ENCODE peak calls at places on chromosomes 16 and 17, in five cellular contexts. One of them, this sample, is unnamed.

GRCh38 chr16:4780235-4780634 is 7.9 kb downstream of the SEPTIN12 start:
- DNase-seq in foreskin keratinocyte: no peak
- DNase-seq in fibroblast of the aortic adventitia: no peak
- DNase-seq in type B pancreatic cell: no peak
- DNase-seq in nephron progenitor cell: no peak
- DNase-seq in this sample: no peak

GRCh38 chr17:3535253-3535995 is 22.2 kb downstream of the TRPV3 start:
- DNase-seq in foreskin keratinocyte: peak
- DNase-seq in fibroblast of the aortic adventitia: peak
- DNase-seq in type B pancreatic cell: no peak
- DNase-seq in nephron progenitor cell: peak
- DNase-seq in this sample: peak

GRCh38 chr16:50666658-50667496 is 14.2 kb downstream of the SNX20 start:
- DNase-seq in foreskin keratinocyte: no peak
- DNase-seq in fibroblast of the aortic adventitia: no peak
- DNase-seq in type B pancreatic cell: no peak
- DNase-seq in nephron progenitor cell: no peak
- DNase-seq in this sample: no peak

GRCh38 chr16:87499189-87499486 is 6.3 kb upstream of the ZCCHC14 start:
- DNase-seq in foreskin keratinocyte: peak
- DNase-seq in fibroblast of the aortic adventitia: peak
- DNase-seq in type B pancreatic cell: no peak
- DNase-seq in nephron progenitor cell: no peak
- DNase-seq in this sample: no peak

GRCh38 chr17:47251421-47251940 is 2.1 kb upstream of the ITGB3 start:
- DNase-seq in foreskin keratinocyte: no peak
- DNase-seq in fibroblast of the aortic adventitia: no peak
- DNase-seq in type B pancreatic cell: no peak
- DNase-seq in nephron progenitor cell: no peak
- DNase-seq in this sample: no peak

GRCh38 chr16:86625821-86626220 is 47.5 kb downstream of the FOXL1 start:
- DNase-seq in foreskin keratinocyte: no peak
- DNase-seq in fibroblast of the aortic adventitia: no peak
- DNase-seq in type B pancreatic cell: no peak
- DNase-seq in nephron progenitor cell: no peak
- DNase-seq in this sample: no peak

GRCh38 chr16:87044031-87044380 is 273.2 kb downstream of the C16orf95 start:
- DNase-seq in foreskin keratinocyte: no peak
- DNase-seq in fibroblast of the aortic adventitia: no peak
- DNase-seq in type B pancreatic cell: no peak
- DNase-seq in nephron progenitor cell: no peak
- DNase-seq in this sample: no peak

GRCh38 chr16:25012525-25012991 is 2.6 kb downstream of the ARHGAP17 start:
- DNase-seq in foreskin keratinocyte: peak
- DNase-seq in fibroblast of the aortic adventitia: peak
- DNase-seq in type B pancreatic cell: no peak
- DNase-seq in nephron progenitor cell: no peak
- DNase-seq in this sample: no peak

GRCh38 chr16:48864055-48864454 is 254.1 kb upstream of the N4BP1 start:
- DNase-seq in foreskin keratinocyte: no peak
- DNase-seq in fibroblast of the aortic adventitia: no peak
- DNase-seq in type B pancreatic cell: no peak
- DNase-seq in nephron progenitor cell: no peak
- DNase-seq in this sample: no peak

GRCh38 chr17:81481011-81481799 is 31.4 kb downstream of the ACTG1 start:
- DNase-seq in foreskin keratinocyte: no peak
- DNase-seq in fibroblast of the aortic adventitia: peak
- DNase-seq in type B pancreatic cell: no peak
- DNase-seq in nephron progenitor cell: peak
- DNase-seq in this sample: peak

GRCh38 chr17:79557724-79558572 is 52.9 kb downstream of the RBFOX3 start:
- DNase-seq in foreskin keratinocyte: no peak
- DNase-seq in fibroblast of the aortic adventitia: no peak
- DNase-seq in type B pancreatic cell: no peak
- DNase-seq in nephron progenitor cell: no peak
- DNase-seq in this sample: no peak

GRCh38 chr16:73878616-73879015 is 418.0 kb upstream of the PSMD7 start:
- DNase-seq in foreskin keratinocyte: peak
- DNase-seq in fibroblast of the aortic adventitia: peak
- DNase-seq in type B pancreatic cell: no peak
- DNase-seq in nephron progenitor cell: peak
- DNase-seq in this sample: no peak

GRCh38 chr17:75344664-75345063 is 55.4 kb upstream of the SLC25A19 start:
- DNase-seq in foreskin keratinocyte: no peak
- DNase-seq in fibroblast of the aortic adventitia: no peak
- DNase-seq in type B pancreatic cell: no peak
- DNase-seq in nephron progenitor cell: no peak
- DNase-seq in this sample: no peak

GRCh38 chr16:87794485-87795078 is 28.8 kb upstream of the KLHDC4 start:
- DNase-seq in foreskin keratinocyte: no peak
- DNase-seq in fibroblast of the aortic adventitia: no peak
- DNase-seq in type B pancreatic cell: no peak
- DNase-seq in nephron progenitor cell: no peak
- DNase-seq in this sample: no peak

GRCh38 chr16:70163596-70163995 is 10.0 kb upstream of the CLEC18C start:
- DNase-seq in foreskin keratinocyte: no peak
- DNase-seq in fibroblast of the aortic adventitia: no peak
- DNase-seq in type B pancreatic cell: peak
- DNase-seq in nephron progenitor cell: no peak
- DNase-seq in this sample: no peak

GRCh38 chr17:55430531-55431228 is 9.0 kb upstream of the MMD start:
- DNase-seq in foreskin keratinocyte: no peak
- DNase-seq in fibroblast of the aortic adventitia: no peak
- DNase-seq in type B pancreatic cell: no peak
- DNase-seq in nephron progenitor cell: no peak
- DNase-seq in this sample: no peak

GRCh38 chr16:87602005-87602790 is at the start of gene JPH3:
- DNase-seq in foreskin keratinocyte: no peak
- DNase-seq in fibroblast of the aortic adventitia: no peak
- DNase-seq in type B pancreatic cell: no peak
- DNase-seq in nephron progenitor cell: peak
- DNase-seq in this sample: no peak

GRCh38 chr17:1379930-1380313 is 20.1 kb downstream of the YWHAE start:
- DNase-seq in foreskin keratinocyte: no peak
- DNase-seq in fibroblast of the aortic adventitia: no peak
- DNase-seq in type B pancreatic cell: no peak
- DNase-seq in nephron progenitor cell: no peak
- DNase-seq in this sample: no peak

GRCh38 chr17:57257213-57257873 is 1.0 kb downstream of the MSI2 start:
- DNase-seq in foreskin keratinocyte: peak
- DNase-seq in fibroblast of the aortic adventitia: no peak
- DNase-seq in type B pancreatic cell: no peak
- DNase-seq in nephron progenitor cell: no peak
- DNase-seq in this sample: no peak

GRCh38 chr16:2156025-2156848 is 655 bp downstream of the TRAF7 start:
- DNase-seq in foreskin keratinocyte: peak
- DNase-seq in fibroblast of the aortic adventitia: peak
- DNase-seq in type B pancreatic cell: no peak
- DNase-seq in nephron progenitor cell: peak
- DNase-seq in this sample: no peak

GRCh38 chr16:9053006-9053601 is 38.3 kb upstream of the HAPSTR1 start:
- DNase-seq in foreskin keratinocyte: peak
- DNase-seq in fibroblast of the aortic adventitia: peak
- DNase-seq in type B pancreatic cell: peak
- DNase-seq in nephron progenitor cell: peak
- DNase-seq in this sample: peak

GRCh38 chr17:75808905-75809621 is 24.5 kb downstream of the UNK start:
- DNase-seq in foreskin keratinocyte: peak
- DNase-seq in fibroblast of the aortic adventitia: peak
- DNase-seq in type B pancreatic cell: no peak
- DNase-seq in nephron progenitor cell: no peak
- DNase-seq in this sample: no peak

GRCh38 chr17:42679001-42679491 is 2.3 kb upstream of the PLEKHH3 start:
- DNase-seq in foreskin keratinocyte: peak
- DNase-seq in fibroblast of the aortic adventitia: peak
- DNase-seq in type B pancreatic cell: no peak
- DNase-seq in nephron progenitor cell: no peak
- DNase-seq in this sample: no peak

DNA sequence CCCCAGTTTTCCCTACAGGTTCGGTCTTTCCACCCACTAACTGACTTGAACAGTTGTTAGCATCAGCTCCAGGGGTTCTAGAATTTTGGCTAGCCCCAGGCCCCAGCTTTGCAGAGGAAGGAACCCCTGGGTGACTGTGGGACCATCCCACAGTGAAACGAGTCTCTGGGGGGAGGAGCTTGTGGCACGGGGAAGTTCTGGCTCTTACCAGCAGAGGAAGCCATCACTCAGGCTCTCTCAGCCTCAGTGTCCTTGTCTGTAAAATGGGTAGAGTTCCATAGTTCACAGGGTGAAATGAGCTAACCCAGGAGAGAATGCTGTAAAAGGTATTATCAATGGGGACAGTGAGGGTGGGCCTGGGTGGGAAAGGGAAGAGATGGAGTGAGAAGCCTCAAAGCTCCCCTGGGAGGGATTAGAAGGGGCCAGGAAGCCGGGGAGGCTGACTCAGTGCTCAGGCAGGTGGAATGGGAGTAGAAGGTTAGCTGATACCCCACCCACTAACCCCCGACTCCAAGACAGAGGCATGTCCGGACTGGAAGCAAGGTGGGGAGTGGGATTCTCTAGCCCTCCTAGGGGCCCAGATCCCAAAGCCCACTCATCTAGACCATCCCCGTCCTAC is 30.9 kb upstream of the CDC42EP4 start:
- DNase-seq in foreskin keratinocyte: peak
- DNase-seq in fibroblast of the aortic adventitia: peak
- DNase-seq in type B pancreatic cell: no peak
- DNase-seq in nephron progenitor cell: no peak
- DNase-seq in this sample: no peak
- TF ChIP-seq CTCF in foreskin keratinocyte: peak
- TF ChIP-seq CTCF in fibroblast of the aortic adventitia: peak
- TF ChIP-seq CTCF in type B pancreatic cell: peak
- TF ChIP-seq CTCF in nephron progenitor cell: no peak
- TF ChIP-seq CTCF in this sample: no peak

GRCh38 chr16:10182186-10182683 is at the start of gene GRIN2A:
- DNase-seq in foreskin keratinocyte: no peak
- DNase-seq in fibroblast of the aortic adventitia: no peak
- DNase-seq in type B pancreatic cell: peak
- DNase-seq in nephron progenitor cell: no peak
- DNase-seq in this sample: peak

GRCh38 chr16:10180042-10180770 is 2.0 kb downstream of the GRIN2A start:
- DNase-seq in foreskin keratinocyte: no peak
- DNase-seq in fibroblast of the aortic adventitia: no peak
- DNase-seq in type B pancreatic cell: no peak
- DNase-seq in nephron progenitor cell: no peak
- DNase-seq in this sample: no peak

GRCh38 chr16:10181196-10182162 is 749 bp downstream of the GRIN2A start:
- DNase-seq in foreskin keratinocyte: peak
- DNase-seq in fibroblast of the aortic adventitia: peak
- DNase-seq in type B pancreatic cell: peak
- DNase-seq in nephron progenitor cell: peak
- DNase-seq in this sample: peak

GRCh38 chr16:10178079-10178478 is 4.1 kb downstream of the GRIN2A start:
- DNase-seq in foreskin keratinocyte: peak
- DNase-seq in fibroblast of the aortic adventitia: no peak
- DNase-seq in type B pancreatic cell: no peak
- DNase-seq in nephron progenitor cell: no peak
- DNase-seq in this sample: no peak

DNA sequence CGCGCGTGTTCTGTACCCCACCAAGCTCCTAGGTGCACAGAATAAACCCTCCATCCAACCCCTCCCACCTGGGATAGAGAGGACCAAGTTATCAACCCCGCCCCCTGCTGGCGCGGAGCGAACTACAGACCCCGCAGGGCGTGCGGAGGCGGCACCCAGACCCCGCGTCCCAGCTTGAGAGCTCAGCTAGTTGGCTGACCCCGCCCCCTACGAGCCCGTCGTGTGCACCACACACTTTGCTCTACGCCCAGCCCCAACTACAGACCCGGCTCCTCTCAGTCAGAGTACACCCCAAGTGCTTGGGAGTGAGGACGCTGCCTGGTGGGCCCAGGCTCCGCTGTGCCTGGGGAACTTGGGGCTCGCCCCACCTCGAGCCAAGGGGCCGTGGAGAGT is 1.5 kb downstream of the GRIN2A start:
- DNase-seq in foreskin keratinocyte: no peak
- DNase-seq in fibroblast of the aortic adventitia: no peak
- DNase-seq in type B pancreatic cell: peak
- DNase-seq in nephron progenitor cell: peak
- DNase-seq in this sample: peak
- TF ChIP-seq CTCF in foreskin keratinocyte: peak
- TF ChIP-seq CTCF in fibroblast of the aortic adventitia: peak
- TF ChIP-seq CTCF in type B pancreatic cell: peak
- TF ChIP-seq CTCF in nephron progenitor cell: peak
- TF ChIP-seq CTCF in this sample: peak

GRCh38 chr17:58272367-58273280 is 8.1 kb downstream of the MPO start:
- DNase-seq in foreskin keratinocyte: no peak
- DNase-seq in fibroblast of the aortic adventitia: no peak
- DNase-seq in type B pancreatic cell: no peak
- DNase-seq in nephron progenitor cell: no peak
- DNase-seq in this sample: no peak

GRCh38 chr17:58271532-58271931 is 9.2 kb downstream of the MPO start:
- DNase-seq in foreskin keratinocyte: no peak
- DNase-seq in fibroblast of the aortic adventitia: no peak
- DNase-seq in type B pancreatic cell: no peak
- DNase-seq in nephron progenitor cell: no peak
- DNase-seq in this sample: no peak

GRCh38 chr17:58268774-58269556 is 11.8 kb downstream of the MPO start:
- DNase-seq in foreskin keratinocyte: no peak
- DNase-seq in fibroblast of the aortic adventitia: no peak
- DNase-seq in type B pancreatic cell: peak
- DNase-seq in nephron progenitor cell: no peak
- DNase-seq in this sample: no peak

GRCh38 chr17:58269557-58270291 is 11.0 kb downstream of the MPO start:
- DNase-seq in foreskin keratinocyte: no peak
- DNase-seq in fibroblast of the aortic adventitia: no peak
- DNase-seq in type B pancreatic cell: peak
- DNase-seq in nephron progenitor cell: no peak
- DNase-seq in this sample: no peak

DNA sequence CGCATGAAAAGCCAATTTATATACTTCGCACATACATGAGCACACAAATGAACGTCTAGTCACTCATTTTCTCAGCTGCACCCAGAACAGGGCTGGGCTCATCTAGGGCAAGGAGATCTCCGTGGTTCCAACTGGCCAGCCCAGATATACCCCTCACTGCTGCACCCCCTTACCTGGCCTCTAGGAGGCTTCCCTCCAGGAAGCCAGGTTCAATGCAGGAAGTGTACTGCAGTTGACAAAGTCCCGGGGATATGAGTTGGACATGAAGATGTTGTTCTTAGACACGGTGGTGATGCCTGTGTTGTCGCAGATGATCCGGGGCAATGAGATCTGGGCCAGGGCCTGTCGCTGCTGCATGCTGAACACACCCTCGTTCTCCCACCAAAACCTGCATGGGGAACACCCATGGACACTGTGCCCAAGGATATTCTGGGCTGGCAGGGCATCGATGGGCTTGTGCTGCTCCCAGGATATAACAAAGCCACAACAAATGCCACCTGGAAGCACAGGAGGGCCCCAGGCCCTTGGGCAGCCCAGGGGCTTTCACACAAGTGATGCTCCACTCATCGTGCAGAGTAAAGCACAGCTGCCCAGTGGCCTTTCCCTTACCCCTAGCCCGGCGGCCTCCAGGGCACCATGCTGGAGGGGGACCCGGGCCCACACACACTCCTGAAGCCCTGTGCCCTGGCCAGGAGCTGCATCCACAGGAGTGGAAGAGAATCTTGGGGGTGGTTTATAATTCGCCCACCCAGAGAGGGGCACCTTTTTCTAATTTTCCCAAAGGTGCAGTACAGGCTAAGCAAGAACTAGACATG is 10.1 kb downstream of the MPO start:
- DNase-seq in foreskin keratinocyte: no peak
- DNase-seq in fibroblast of the aortic adventitia: no peak
- DNase-seq in type B pancreatic cell: no peak
- DNase-seq in nephron progenitor cell: no peak
- DNase-seq in this sample: no peak
- TF ChIP-seq CTCF in foreskin keratinocyte: peak
- TF ChIP-seq CTCF in fibroblast of the aortic adventitia: peak
- TF ChIP-seq CTCF in type B pancreatic cell: peak
- TF ChIP-seq CTCF in nephron progenitor cell: no peak
- TF ChIP-seq CTCF in this sample: peak

GRCh38 chr16:30931068-30931655 is 7.8 kb downstream of the FBXL19 start:
- DNase-seq in foreskin keratinocyte: no peak
- DNase-seq in fibroblast of the aortic adventitia: no peak
- DNase-seq in type B pancreatic cell: no peak
- DNase-seq in nephron progenitor cell: no peak
- DNase-seq in this sample: no peak
- TF ChIP-seq CTCF in foreskin keratinocyte: no peak
- TF ChIP-seq CTCF in fibroblast of the aortic adventitia: no peak
- TF ChIP-seq CTCF in type B pancreatic cell: no peak
- TF ChIP-seq CTCF in nephron progenitor cell: no peak
- TF ChIP-seq CTCF in this sample: no peak